ENCODE peak calls at places on chromosomes 12 and 14, in four cellular contexts. A is A549, E is K562, W is HepG2. P is an unnamed sample.

GRCh38 chr12:89067436-89067835 is 284.9 kb downstream of the DUSP6 start:
- DNase-seq in A (no peak), W (no peak), E (no peak), P (no peak)

GRCh38 chr12:114444422-114445279 is 38.7 kb upstream of the TBX5 start:
- DNase-seq in A (no peak), W (no peak), E (no peak), P (peak)

GRCh38 chr12:24044973-24045703 is 95.7 kb upstream of the SOX5 start:
- DNase-seq in W (peak), A (no peak), E (no peak), P (no peak)

GRCh38 chr14:64539186-64539552 is 1.4 kb upstream of the HSPA2 start:
- DNase-seq in W (no peak), A (no peak), E (no peak), P (no peak)

GRCh38 chr12:33253123-33253522 is 186.5 kb downstream of the SYT10 start:
- DNase-seq in E (no peak), W (no peak), A (no peak), P (no peak)

GRCh38 chr12:129893691-129894090 is 10.1 kb downstream of the TMEM132D start:
- DNase-seq in W (no peak), A (no peak), E (no peak), P (no peak)

GRCh38 chr14:80164991-80165390 is 46.3 kb downstream of the DIO2 start:
- DNase-seq in A (no peak), W (no peak), E (no peak), P (no peak)

GRCh38 chr14:98594156-98594555 is 677.8 kb downstream of the BCL11B start:
- DNase-seq in E (no peak), A (no peak), W (no peak), P (no peak)

GRCh38 chr14:26206640-26207039 is 391.2 kb downstream of the NOVA1 start:
- DNase-seq in W (no peak), E (no peak), A (no peak), P (no peak)

GRCh38 chr14:75497191-75497590 is 25.1 kb upstream of the BATF start:
- DNase-seq in W (no peak), A (no peak), E (no peak), P (no peak)

GRCh38 chr12:50599366-50600095 is 94.7 kb downstream of the DIP2B start:
- DNase-seq in W (no peak), E (no peak), A (no peak), P (no peak)

GRCh38 chr12:50600364-50600763 is 95.6 kb downstream of the DIP2B start:
- DNase-seq in E (no peak), A (no peak), W (no peak), P (no peak)

GRCh38 chr12:50604640-50604920 is 99.8 kb downstream of the DIP2B start:
- DNase-seq in W (no peak), E (no peak), A (no peak), P (no peak)

GRCh38 chr12:50606675-50607379 is 102.0 kb downstream of the DIP2B start:
- DNase-seq in E (no peak), A (no peak), W (no peak), P (no peak)

GRCh38 chr12:50603817-50604639 is 99.2 kb downstream of the DIP2B start:
- DNase-seq in A (no peak), E (no peak), W (no peak), P (no peak)
- TF ChIP-seq HMGXB4 in A (no peak), E (no peak), W (no peak), P (no peak)

GRCh38 chr14:99728981-99729451 is 44.9 kb downstream of the CYP46A1 start:
- DNase-seq in E (no peak), A (no peak), W (no peak), P (peak)
- TF ChIP-seq HMGXB4 in E (no peak), A (no peak), W (no peak), P (no peak)

GRCh38 chr14:52235866-52236510 is 31.5 kb upstream of the PTGDR start:
- DNase-seq in A (no peak), W (no peak), E (no peak), P (no peak)

GRCh38 chr14:52235434-52235833 is 32.1 kb upstream of the PTGDR start:
- DNase-seq in W (no peak), E (no peak), A (no peak), P (no peak)

GRCh38 chr14:52238682-52239081 is 28.8 kb upstream of the PTGDR start:
- DNase-seq in A (no peak), W (no peak), E (no peak), P (no peak)

GRCh38 chr14:52233693-52234092 is 33.8 kb upstream of the PTGDR start:
- DNase-seq in A (no peak), W (no peak), E (no peak), P (no peak)
- TF ChIP-seq HMGXB4 in A (no peak), W (no peak), E (no peak), P (no peak)

GRCh38 chr14:35789651-35790050 is 19.4 kb downstream of the RALGAPA1 start:
- DNase-seq in A (no peak), W (no peak), E (no peak), P (no peak)

GRCh38 chr14:35786856-35787255 is 22.2 kb downstream of the RALGAPA1 start:
- DNase-seq in A (no peak), E (no peak), W (no peak), P (no peak)

GRCh38 chr14:35779368-35779767 is 29.7 kb downstream of the RALGAPA1 start:
- DNase-seq in W (no peak), A (no peak), E (no peak), P (no peak)

DNA sequence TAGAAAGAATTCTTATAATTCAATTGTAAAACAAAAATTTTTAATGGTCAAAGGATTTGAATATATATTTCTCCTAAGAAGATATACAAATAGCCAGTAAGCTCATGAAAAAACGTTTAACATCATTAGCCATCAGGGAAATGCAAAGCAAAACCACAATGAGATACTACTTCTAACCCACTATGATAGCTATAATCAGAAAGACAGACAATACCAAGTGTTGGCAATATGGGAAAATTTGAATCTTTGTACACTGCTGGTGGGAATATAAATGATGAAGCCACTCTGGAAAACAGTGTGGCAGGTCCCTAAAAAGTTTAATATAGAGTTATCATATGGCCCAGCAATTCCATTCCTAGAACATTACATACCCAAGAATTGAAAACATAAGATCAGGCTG is 25.4 kb downstream of the RALGAPA1 start:
- DNase-seq in A (no peak), W (no peak), E (no peak), P (no peak)
- TF ChIP-seq HMGXB4 in A (no peak), W (no peak), E (no peak), P (no peak)

GRCh38 chr12:68397566-68398158 is 65.5 kb upstream of the MDM1 start:
- DNase-seq in E (no peak), A (no peak), W (no peak), P (no peak)
- TF ChIP-seq HMGXB4 in E (no peak), A (no peak), W (no peak), P (no peak)

DNA sequence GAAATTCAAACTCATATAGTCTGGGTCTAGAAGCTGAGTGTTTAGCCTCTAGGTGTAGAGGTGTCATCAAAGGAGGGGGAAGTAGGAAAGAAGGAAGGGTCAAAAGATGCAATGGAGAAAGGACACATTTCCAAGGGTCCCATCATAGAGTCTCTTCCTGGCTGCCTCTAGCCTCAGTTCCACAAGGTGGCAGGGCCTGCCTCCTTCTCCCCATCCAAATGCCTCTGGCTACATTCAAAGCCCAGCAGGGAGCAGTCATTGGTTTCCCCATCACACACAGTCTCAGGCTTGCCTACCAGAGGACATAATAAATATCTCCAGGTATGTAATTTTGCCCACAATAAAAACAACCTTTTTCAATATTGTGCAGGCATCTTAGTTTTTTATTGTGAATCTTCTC is 2.1 kb upstream of the CCT2 start:
- DNase-seq in A (no peak), W (peak), E (peak), P (peak)
- TF ChIP-seq HMGXB4 in A (no peak), W (no peak), E (no peak), P (no peak)

DNA sequence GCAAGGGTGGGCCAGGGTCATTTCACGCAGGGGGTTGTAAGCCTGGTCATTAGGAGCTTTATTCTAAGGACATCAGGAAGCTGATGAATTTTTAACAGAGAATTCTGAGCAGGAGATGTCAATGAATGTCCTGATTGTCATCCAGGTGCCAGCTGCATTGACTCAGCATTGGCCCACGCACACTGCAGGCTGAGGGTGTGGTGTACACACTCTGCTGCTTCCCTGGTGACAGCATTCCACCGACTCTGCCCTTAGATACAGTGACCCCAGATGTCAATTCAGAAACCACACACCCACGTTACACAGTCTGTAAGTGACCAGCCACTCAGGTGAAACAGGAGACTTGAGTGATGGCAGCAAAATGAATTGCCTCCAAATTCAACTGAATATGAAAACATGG is 582.6 kb downstream of the NRXN3 start:
- DNase-seq in E (no peak), A (no peak), W (no peak), P (no peak)
- TF ChIP-seq HMGXB4 in E (no peak), A (no peak), W (no peak), P (no peak)

DNA sequence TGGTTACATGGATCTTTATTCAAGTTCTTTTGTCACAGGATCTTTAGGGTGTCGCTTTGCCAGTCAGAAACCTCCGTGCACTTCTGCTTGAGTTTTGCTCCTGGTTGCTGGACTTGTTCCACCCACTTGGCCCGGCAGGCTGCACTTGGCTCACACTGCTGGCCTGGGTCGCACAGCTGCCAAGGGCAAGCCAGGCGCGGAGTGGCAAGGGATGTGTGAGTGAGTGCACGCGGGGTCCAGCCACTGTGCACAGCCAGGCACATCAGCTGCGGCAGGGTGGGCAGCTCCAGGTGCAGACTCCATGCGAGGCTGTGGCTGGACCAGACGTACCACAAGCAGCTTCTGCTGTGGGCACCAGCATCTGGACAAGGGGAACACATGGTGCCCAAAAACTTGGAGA is 76.6 kb downstream of the DERA start:
- DNase-seq in A (no peak), W (no peak), E (no peak), P (no peak)
- TF ChIP-seq HMGXB4 in A (no peak), W (no peak), E (no peak), P (no peak)

GRCh38 chr14:59376691-59377090 is 88.5 kb downstream of the GPR135 start:
- DNase-seq in E (no peak), W (no peak), A (no peak), P (no peak)
- TF ChIP-seq HMGXB4 in E (no peak), W (no peak), A (no peak), P (no peak)

P was measured in WTC11.